ENCODE peak calls at places on chromosome 1, in eight cellular contexts. One of them, this sample, is unnamed.

GRCh38 chr1:200022239-200022804 is 5.2 kb upstream of the NR5A2 start:
- DNase-seq in fibroblast of mammary gland: no peak
- DNase-seq in DMS153: no peak
- DNase-seq in LoVo: no peak
- DNase-seq in iris pigment epithelial cell: no peak
- DNase-seq in nephron progenitor cell: no peak
- DNase-seq in H9: no peak
- DNase-seq in stimulated activated CD4-positive, alpha-beta T cell treated with anti-CD3 and anti-CD28 coated beads, Interleukin-4, amount 100 ng/mL, for 1 hour: no peak
- DNase-seq in this sample: no peak

GRCh38 chr1:48039088-48040049 is 42.2 kb upstream of the TRABD2B start:
- DNase-seq in fibroblast of mammary gland: peak; percentile 63
- DNase-seq in nephron progenitor cell: peak; percentile 31
- DNase-seq in LoVo: no peak
- DNase-seq in H9: no peak
- DNase-seq in iris pigment epithelial cell: peak; percentile 29
- DNase-seq in DMS153: peak; percentile 41
- DNase-seq in stimulated activated CD4-positive, alpha-beta T cell treated with anti-CD3 and anti-CD28 coated beads, Interleukin-4, amount 100 ng/mL, for 1 hour: no peak
- DNase-seq in this sample: no peak

GRCh38 chr1:234118911-234119310 is 214.4 kb downstream of the SLC35F3 start:
- DNase-seq in fibroblast of mammary gland: no peak
- DNase-seq in nephron progenitor cell: no peak
- DNase-seq in stimulated activated CD4-positive, alpha-beta T cell treated with anti-CD3 and anti-CD28 coated beads, Interleukin-4, amount 100 ng/mL, for 1 hour: no peak
- DNase-seq in DMS153: no peak
- DNase-seq in LoVo: no peak
- DNase-seq in iris pigment epithelial cell: no peak
- DNase-seq in H9: no peak
- DNase-seq in this sample: no peak

GRCh38 chr1:19035356-19036048 is 79.0 kb upstream of the IFFO2 start:
- DNase-seq in nephron progenitor cell: no peak
- DNase-seq in H9: no peak
- DNase-seq in iris pigment epithelial cell: no peak
- DNase-seq in LoVo: no peak
- DNase-seq in DMS153: peak; percentile 40
- DNase-seq in fibroblast of mammary gland: no peak
- DNase-seq in stimulated activated CD4-positive, alpha-beta T cell treated with anti-CD3 and anti-CD28 coated beads, Interleukin-4, amount 100 ng/mL, for 1 hour: no peak
- DNase-seq in this sample: no peak

GRCh38 chr1:196180847-196181593 is 427.2 kb downstream of the KCNT2 start:
- DNase-seq in DMS153: peak; percentile 66
- DNase-seq in nephron progenitor cell: no peak
- DNase-seq in LoVo: peak; percentile 80
- DNase-seq in iris pigment epithelial cell: peak; percentile 97
- DNase-seq in fibroblast of mammary gland: peak; percentile 98
- DNase-seq in stimulated activated CD4-positive, alpha-beta T cell treated with anti-CD3 and anti-CD28 coated beads, Interleukin-4, amount 100 ng/mL, for 1 hour: no peak
- DNase-seq in H9: no peak
- DNase-seq in this sample: peak; percentile 93

GRCh38 chr1:27773732-27774445 is 870 bp downstream of the STX12 start:
- DNase-seq in H9: no peak
- DNase-seq in DMS153: no peak
- DNase-seq in LoVo: peak; percentile 14
- DNase-seq in fibroblast of mammary gland: peak; percentile 29
- DNase-seq in nephron progenitor cell: no peak
- DNase-seq in iris pigment epithelial cell: peak; percentile 60
- DNase-seq in stimulated activated CD4-positive, alpha-beta T cell treated with anti-CD3 and anti-CD28 coated beads, Interleukin-4, amount 100 ng/mL, for 1 hour: no peak
- DNase-seq in this sample: peak; percentile 47

GRCh38 chr1:69103705-69104385 is 463.9 kb upstream of the LRRC7 start:
- DNase-seq in fibroblast of mammary gland: no peak
- DNase-seq in DMS153: no peak
- DNase-seq in iris pigment epithelial cell: no peak
- DNase-seq in stimulated activated CD4-positive, alpha-beta T cell treated with anti-CD3 and anti-CD28 coated beads, Interleukin-4, amount 100 ng/mL, for 1 hour: no peak
- DNase-seq in H9: no peak
- DNase-seq in LoVo: no peak
- DNase-seq in nephron progenitor cell: no peak
- DNase-seq in this sample: no peak

GRCh38 chr1:106266786-106267185 is 789.7 kb upstream of the PRMT6 start:
- DNase-seq in LoVo: no peak
- DNase-seq in iris pigment epithelial cell: no peak
- DNase-seq in DMS153: no peak
- DNase-seq in stimulated activated CD4-positive, alpha-beta T cell treated with anti-CD3 and anti-CD28 coated beads, Interleukin-4, amount 100 ng/mL, for 1 hour: no peak
- DNase-seq in fibroblast of mammary gland: no peak
- DNase-seq in H9: no peak
- DNase-seq in nephron progenitor cell: no peak
- DNase-seq in this sample: no peak

GRCh38 chr1:84377480-84378095 is 20.7 kb upstream of the DNASE2B start:
- DNase-seq in H9: no peak
- DNase-seq in fibroblast of mammary gland: peak; percentile 87
- DNase-seq in LoVo: no peak
- DNase-seq in nephron progenitor cell: no peak
- DNase-seq in DMS153: no peak
- DNase-seq in iris pigment epithelial cell: peak; percentile 91
- DNase-seq in stimulated activated CD4-positive, alpha-beta T cell treated with anti-CD3 and anti-CD28 coated beads, Interleukin-4, amount 100 ng/mL, for 1 hour: no peak
- DNase-seq in this sample: peak; percentile 84

GRCh38 chr1:247962911-247963588 is 2.0 kb upstream of the OR2AK2 start:
- DNase-seq in LoVo: no peak
- DNase-seq in stimulated activated CD4-positive, alpha-beta T cell treated with anti-CD3 and anti-CD28 coated beads, Interleukin-4, amount 100 ng/mL, for 1 hour: no peak
- DNase-seq in nephron progenitor cell: no peak
- DNase-seq in fibroblast of mammary gland: no peak
- DNase-seq in iris pigment epithelial cell: no peak
- DNase-seq in DMS153: no peak
- DNase-seq in H9: no peak
- DNase-seq in this sample: no peak